ENCODE peak calls at places on chromosomes 16 and 17, in six cellular contexts. T, C, U, L, S and F are unnamed samples.

GRCh38 chr16:51880776-51881175 is 666.2 kb downstream of the TOX3 start:
- DNase-seq in T (peak; percentile 49), C (no peak), U (peak; percentile 83), L (no peak), S (no peak), F (no peak)

GRCh38 chr16:12971216-12971615 is 69.8 kb downstream of the SHISA9 start:
- DNase-seq in T (no peak), C (no peak), U (peak; percentile 1), L (peak; percentile 43), S (no peak), F (no peak)

GRCh38 chr17:38498353-38498752 is 70.1 kb downstream of the ARHGAP23 start:
- DNase-seq in T (no peak), C (no peak), U (no peak), L (no peak), S (no peak), F (no peak)

GRCh38 chr16:54241525-54241924 is 45.1 kb downstream of the IRX3 start:
- DNase-seq in T (no peak), C (no peak), U (no peak), L (no peak), S (no peak), F (no peak)

GRCh38 chr16:9949396-9949795 is 232.8 kb downstream of the GRIN2A start:
- DNase-seq in T (no peak), C (no peak), U (no peak), L (no peak), S (no peak), F (no peak)

GRCh38 chr17:6701719-6702118 is 11.4 kb downstream of the SLC13A5 start:
- DNase-seq in T (no peak), C (peak; percentile 34), U (peak; percentile 11), L (peak; percentile 47), S (peak; percentile 34), F (peak; percentile 62)

GRCh38 chr17:72338847-72339790 is 218.3 kb downstream of the SOX9 start:
- DNase-seq in T (peak; percentile 40), C (no peak), U (peak; percentile 97), L (peak; percentile 71), S (no peak), F (no peak)

GRCh38 chr16:11627822-11628457 is 40.3 kb upstream of the SNN start:
- DNase-seq in T (peak; percentile 78), C (no peak), U (no peak), L (peak; percentile 54), S (no peak), F (no peak)

GRCh38 chr17:48719642-48720262 is 2.6 kb downstream of the PRAC1 start:
- DNase-seq in T (no peak), C (no peak), U (no peak), L (no peak), S (no peak), F (peak; percentile 59)

GRCh38 chr17:45291170-45291805 is 25.5 kb downstream of the MAP3K14 start:
- DNase-seq in T (no peak), C (no peak), U (no peak), L (no peak), S (peak; percentile 38), F (no peak)

GRCh38 chr17:45292696-45293412 is 24.0 kb downstream of the MAP3K14 start:
- DNase-seq in T (no peak), C (no peak), U (no peak), L (no peak), S (no peak), F (no peak)

GRCh38 chr17:45294506-45294905 is 22.3 kb downstream of the MAP3K14 start:
- DNase-seq in T (peak; percentile 49), C (no peak), U (peak; percentile 83), L (no peak), S (no peak), F (no peak)

GRCh38 chr17:45296003-45296832 is 20.6 kb downstream of the MAP3K14 start:
- DNase-seq in T (no peak), C (no peak), U (no peak), L (no peak), S (peak; percentile 72), F (no peak)

DNA sequence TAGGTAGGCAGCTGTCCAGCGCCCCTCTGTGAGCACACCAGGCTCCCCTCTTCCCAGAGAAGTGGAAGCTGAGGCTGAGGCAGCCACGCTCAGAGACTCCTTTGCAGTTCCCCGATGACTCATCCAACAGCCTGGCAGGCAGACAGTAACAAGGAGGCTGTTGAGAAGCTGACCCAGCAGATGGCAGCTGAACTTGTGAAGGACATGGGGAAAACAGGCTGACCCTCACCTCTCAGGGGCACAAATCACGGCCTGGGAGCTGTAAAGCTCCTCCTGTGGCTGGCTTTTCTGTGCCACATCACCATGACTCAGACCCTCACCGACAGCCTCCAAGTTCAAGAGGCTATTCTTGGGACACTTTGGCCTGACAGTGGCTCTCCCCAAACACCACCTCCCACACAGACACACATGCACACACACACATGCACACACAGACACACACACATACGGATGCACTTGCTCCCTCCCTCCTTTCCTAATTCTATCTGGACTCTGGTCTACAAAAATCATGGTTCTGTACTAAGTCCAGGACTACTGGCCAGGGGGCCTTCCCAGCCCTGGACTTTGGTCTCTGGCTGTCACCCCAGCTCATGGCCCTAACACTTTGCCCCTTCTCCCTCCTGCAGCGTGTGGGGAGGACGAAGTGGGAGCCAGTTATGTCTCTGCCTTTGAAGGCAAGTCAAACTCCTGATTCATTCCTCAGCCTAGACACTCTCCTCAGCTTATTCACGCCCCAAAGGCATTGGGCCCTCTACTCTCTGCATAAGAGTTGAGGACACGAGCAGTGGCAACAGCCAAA is 23.2 kb downstream of the MAP3K14 start:
- DNase-seq in T (peak; percentile 70), C (no peak), U (peak; percentile 81), L (peak; percentile 87), S (no peak), F (peak; percentile 30)
- TF ChIP-seq CTCF in T (peak; percentile 35), C (no peak), U (peak; percentile 39), L (no peak), S (no peak), F (no peak)

DNA sequence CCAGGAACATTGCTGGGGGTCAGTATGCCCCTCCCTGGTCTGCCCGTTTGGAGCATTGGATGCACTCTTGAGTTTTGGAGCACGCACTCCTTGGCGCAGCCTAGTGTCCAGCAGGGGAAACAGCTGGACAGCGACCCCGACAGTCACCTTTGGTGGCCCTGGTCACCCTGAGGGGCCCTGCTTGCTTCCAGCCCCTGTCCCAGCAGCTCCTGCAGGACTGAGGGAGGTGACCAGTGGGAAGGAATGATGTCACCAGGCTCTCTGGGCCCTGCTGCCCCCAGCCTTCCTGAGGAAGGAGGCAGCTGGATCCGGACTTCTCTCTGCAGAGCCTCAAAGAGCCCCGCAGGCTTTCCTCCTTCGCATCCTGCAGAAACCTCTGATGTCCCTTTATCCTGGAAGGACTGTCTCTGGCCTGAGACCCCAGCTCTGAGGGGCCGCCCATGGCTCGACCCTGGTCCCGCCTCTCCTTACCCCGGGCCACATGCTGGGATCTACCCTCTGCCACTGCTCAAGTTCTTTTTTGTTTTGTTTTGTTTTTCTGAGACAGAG is 11.8 kb downstream of the ZSCAN10 start:
- DNase-seq in T (no peak), C (no peak), U (no peak), L (no peak), S (no peak), F (peak; percentile 47)
- TF ChIP-seq CTCF in T (peak; percentile 36), C (peak; percentile 23), U (peak; percentile 41), L (no peak), S (no peak), F (no peak)

DNA sequence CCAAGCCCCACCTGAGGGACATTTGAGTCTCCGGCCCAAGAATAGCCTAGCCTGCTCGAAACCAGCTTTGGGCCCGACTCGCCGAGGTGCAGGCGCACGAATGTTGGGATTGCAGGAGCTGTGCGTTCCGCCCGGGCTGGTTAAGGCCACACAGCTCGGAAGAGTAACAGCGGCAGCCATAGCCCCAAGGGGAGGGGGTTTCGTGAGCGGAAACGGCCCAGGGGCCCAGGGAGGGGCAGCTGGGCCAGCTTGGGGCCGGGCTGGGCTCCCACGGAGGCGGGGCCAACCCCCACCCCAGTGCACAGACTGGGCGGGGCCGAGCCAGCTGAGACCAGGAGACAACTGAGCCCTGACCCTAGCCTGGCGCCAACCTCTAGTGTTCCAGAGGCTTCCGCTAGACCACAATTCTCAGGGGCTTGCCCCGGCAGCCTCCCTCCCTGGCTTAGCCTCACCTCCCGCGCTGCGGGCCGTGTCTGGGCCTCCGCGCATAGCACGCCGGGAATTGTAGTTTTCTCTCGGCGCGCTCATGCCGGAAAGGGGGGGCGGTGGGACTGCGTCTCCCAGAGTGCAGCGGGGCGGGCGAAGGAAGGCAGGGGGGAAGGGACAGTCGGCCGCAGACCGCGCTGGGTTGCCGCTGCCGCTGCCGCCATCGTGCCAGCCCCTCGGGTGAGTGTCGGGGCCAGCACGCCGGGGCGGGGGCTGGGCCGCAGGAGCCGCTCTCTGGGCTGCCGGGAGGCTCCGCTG is at the start of gene NUTF2:
- DNase-seq in T (peak; percentile 78), C (peak; percentile 97), U (peak; percentile 90), L (peak; percentile 97), S (peak; percentile 95), F (peak; percentile 97)
- TF ChIP-seq CTCF in T (no peak), C (no peak), U (no peak), L (no peak), S (no peak), F (no peak)

DNA sequence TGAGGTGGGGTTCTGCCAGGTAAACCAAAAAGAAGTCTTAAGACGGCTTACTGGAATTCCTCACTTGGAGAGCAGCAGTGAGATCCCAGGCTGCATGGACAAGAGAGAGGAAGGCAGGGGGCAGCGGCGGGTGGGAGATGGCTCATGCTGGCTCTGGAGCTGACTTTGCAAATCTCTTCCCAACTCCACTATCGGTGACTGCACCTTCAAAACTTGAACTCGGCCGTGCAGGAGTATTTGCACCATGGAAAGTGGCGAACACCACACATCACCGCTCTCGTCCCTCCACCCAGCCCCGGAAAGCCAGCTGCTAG is 16.7 kb downstream of the CA5A start:
- DNase-seq in T (no peak), C (no peak), U (no peak), L (no peak), S (no peak), F (no peak)
- TF ChIP-seq CTCF in T (no peak), C (no peak), U (no peak), L (no peak), S (no peak), F (no peak)

DNA sequence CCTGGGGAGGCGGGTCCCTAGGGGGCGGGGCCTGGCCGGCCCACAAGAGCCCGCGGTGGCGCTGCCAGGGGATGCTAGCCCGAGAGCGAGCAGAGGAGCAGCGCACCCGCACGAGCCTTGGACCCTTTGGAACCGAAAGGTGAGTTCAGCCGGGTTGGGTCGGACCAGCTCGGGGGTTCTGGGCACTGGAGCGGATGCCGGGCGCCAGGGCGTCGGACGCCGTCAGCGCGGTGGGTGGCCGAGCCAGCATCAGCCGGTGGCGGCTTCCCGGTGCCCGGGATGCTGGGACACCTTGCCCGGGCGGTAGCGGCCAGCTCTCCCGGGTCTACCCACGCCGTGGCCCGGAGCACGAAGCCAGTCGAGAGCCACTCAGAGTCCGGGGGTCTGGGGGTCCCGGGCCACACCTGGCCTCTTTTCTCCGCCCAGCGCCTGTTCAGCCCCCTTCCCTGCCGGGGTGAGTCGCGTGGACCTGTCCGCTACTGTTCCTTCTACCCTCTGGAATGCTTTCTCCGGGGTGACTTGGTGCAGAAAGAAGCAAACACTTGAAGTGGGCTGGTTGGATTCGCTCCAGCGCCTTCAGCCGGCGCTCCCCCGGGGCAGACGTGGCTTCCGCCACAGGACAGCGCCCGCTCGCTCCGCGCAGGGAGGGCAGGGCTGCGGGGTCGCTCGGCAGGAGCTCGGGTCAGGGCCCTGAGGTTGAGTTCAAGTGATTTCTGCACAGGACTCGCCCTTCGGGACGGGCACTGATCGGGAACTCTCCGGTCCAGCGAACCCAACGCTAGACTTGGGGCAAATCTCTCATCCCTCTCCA is at the start of gene SCNN1G:
- DNase-seq in T (no peak), C (peak; percentile 18), U (no peak), L (peak; percentile 16), S (peak; percentile 44), F (peak; percentile 62)
- TF ChIP-seq CTCF in T (no peak), C (peak; percentile 28), U (no peak), L (no peak), S (peak; percentile 73), F (peak; percentile 46)